ENCODE peak calls at places on chromosomes 7 and 10, in nine cellular contexts. L, F, N, U, E, Y, D, M and G are unnamed samples.

GRCh38 chr10:86306628-86307278 is 59.8 kb downstream of the GRID1 start:
- DNase-seq in L (no peak), F (peak), N (peak), U (no peak), E (no peak), Y (no peak), D (peak), M (peak), G (peak)

GRCh38 chr10:96129387-96130325 is at the start of gene ZNF518A:
- DNase-seq in L (peak), F (peak), N (peak), U (peak), E (peak), Y (peak), D (peak), M (peak), G (peak)

GRCh38 chr10:93447970-93448369 is 34.2 kb downstream of the MYOF start:
- DNase-seq in L (no peak), F (no peak), N (no peak), U (no peak), E (no peak), Y (no peak), D (no peak), M (no peak), G (no peak)

GRCh38 chr10:26455567-26456315 is 17.6 kb downstream of the APBB1IP start:
- DNase-seq in L (no peak), F (peak), N (no peak), U (no peak), E (no peak), Y (no peak), D (no peak), M (no peak), G (no peak)

GRCh38 chr7:361680-362415 is 71.9 kb downstream of the FOXL3 start:
- DNase-seq in L (no peak), F (no peak), N (no peak), U (no peak), E (no peak), Y (no peak), D (no peak), M (no peak), G (no peak)

GRCh38 chr7:147412782-147413186 is 1177.8 kb upstream of the C7orf33 start:
- DNase-seq in L (no peak), F (peak), N (no peak), U (no peak), E (no peak), Y (no peak), D (no peak), M (no peak), G (no peak)

GRCh38 chr10:112182808-112183328 is 697 bp downstream of the GPAM start:
- DNase-seq in L (no peak), F (peak), N (peak), U (no peak), E (no peak), Y (no peak), D (no peak), M (no peak), G (peak)

GRCh38 chr7:129975309-129975708 is 22.5 kb upstream of the UBE2H start:
- DNase-seq in L (no peak), F (no peak), N (no peak), U (no peak), E (no peak), Y (no peak), D (no peak), M (no peak), G (no peak)

GRCh38 chr7:43385856-43386255 is 197.1 kb upstream of the STK17A start:
- DNase-seq in L (no peak), F (peak), N (no peak), U (no peak), E (no peak), Y (peak), D (no peak), M (no peak), G (no peak)

GRCh38 chr7:77537136-77537594 is at the start of gene PTPN12:
- DNase-seq in L (no peak), F (no peak), N (peak), U (no peak), E (peak), Y (peak), D (no peak), M (peak), G (no peak)

GRCh38 chr7:36395171-36395894 is 5.7 kb downstream of the ANLN start:
- DNase-seq in L (no peak), F (no peak), N (no peak), U (no peak), E (no peak), Y (no peak), D (no peak), M (no peak), G (no peak)

GRCh38 chr10:125016611-125017202 is 74.8 kb downstream of the ZRANB1 start:
- DNase-seq in L (no peak), F (peak), N (no peak), U (peak), E (no peak), Y (no peak), D (no peak), M (no peak), G (no peak)

GRCh38 chr7:92740134-92740533 is 96.2 kb downstream of the CDK6 start:
- DNase-seq in L (no peak), F (no peak), N (no peak), U (no peak), E (no peak), Y (no peak), D (no peak), M (no peak), G (no peak)